ENCODE peak calls at places on chromosomes 4 and X, in four cellular contexts. J is HCT116; A is iris pigment epithelial cell; C is stimulated activated CD4-positive, alpha-beta T cell treated with anti-CD3 and anti-CD28 coated beads, Interleukin-4, amount 100 ng/mL, for 24 hours. S is an unnamed sample.

GRCh38 chr4:145956288-145956890 is 17.8 kb upstream of the ZNF827 start:
- DNase-seq in J (no peak), A (peak; percentile 51), C (peak; percentile 51), S (no peak)

GRCh38 chrX:44568196-44568595 is 25.5 kb upstream of the FUNDC1 start:
- DNase-seq in J (no peak), A (peak; percentile 10), C (no peak), S (no peak)

GRCh38 chrX:121496966-121497365 is 449.6 kb downstream of the GLUD2 start:
- DNase-seq in J (no peak), A (peak; percentile 63), C (no peak), S (no peak)

GRCh38 chr4:70838972-70839536 is 636 bp downstream of the GRSF1 start:
- DNase-seq in J (no peak), A (peak; percentile 70), C (peak; percentile 71), S (peak; percentile 17)

GRCh38 chr4:54683616-54684346 is 26.0 kb downstream of the KIT start:
- DNase-seq in J (peak; percentile 37), A (no peak), C (peak; percentile 55), S (peak; percentile 26)

GRCh38 chr4:139171878-139172691 is 4.9 kb downstream of the ELF2 start:
- DNase-seq in J (no peak), A (peak; percentile 84), C (peak; percentile 19), S (peak; percentile 39)

GRCh38 chrX:39574178-39574577 is 523.6 kb downstream of the BCOR start:
- DNase-seq in J (peak; percentile 1), A (no peak), C (no peak), S (no peak)

GRCh38 chr4:108498925-108499324 is 121.5 kb upstream of the RPL34 start:
- DNase-seq in J (no peak), A (no peak), C (no peak), S (no peak)

GRCh38 chrX:139831689-139832456 is 101.0 kb downstream of the ATP11C start:
- DNase-seq in J (no peak), A (peak; percentile 51), C (no peak), S (peak; percentile 75)

GRCh38 chrX:43627147-43627546 is 29.0 kb upstream of the MAOA start:
- DNase-seq in J (no peak), A (no peak), C (no peak), S (no peak)